ENCODE peak calls at places on chromosomes 11 and 22, in five cellular contexts. N is activated T-helper 1 cell treated with Interleukin-2 at 50 U/mL for 16 hours, M is iPS DF 6.9, L is NCI-H1092, Y is frontal cortex. O is an unnamed sample.
A peak's percentile ranks its signal among the peaks of the same experiment; 100 is the strongest.

GRCh38 chr22:45246060-45246985 is 5.6 kb upstream of the KIAA0930 start:
- DNase-seq in N (no peak), M (no peak), L (no peak), Y (no peak), O (no peak)

GRCh38 chr11:128701086-128701485 is 7.2 kb downstream of the FLI1 start:
- DNase-seq in N (no peak), M (no peak), L (no peak), Y (no peak), O (no peak)

GRCh38 chr11:11946180-11946579 is 62.2 kb downstream of the DKK3 start:
- DNase-seq in N (no peak), M (no peak), L (no peak), Y (no peak), O (no peak)

GRCh38 chr22:44735518-44736428 is 16.6 kb upstream of the ARHGAP8 start:
- DNase-seq in N (peak; percentile 69), M (peak; percentile 54), L (no peak), Y (peak; percentile 79), O (peak; percentile 35)

GRCh38 chr22:46914916-46915894 is 152.8 kb downstream of the TBC1D22A start:
- DNase-seq in N (no peak), M (no peak), L (no peak), Y (no peak), O (no peak)

GRCh38 chr11:76622481-76623094 is 48.0 kb downstream of the LRRC32 start:
- DNase-seq in N (no peak), M (no peak), L (no peak), Y (no peak), O (no peak)

GRCh38 chr22:49129736-49130135 is 697.9 kb downstream of the BRD1 start:
- DNase-seq in N (no peak), M (no peak), L (no peak), Y (no peak), O (no peak)

GRCh38 chr11:126153999-126154398 is 57.5 kb downstream of the RPUSD4 start:
- DNase-seq in N (no peak), M (no peak), L (no peak), Y (no peak), O (no peak)

GRCh38 chr22:24411256-24412004 is 16.0 kb upstream of the ADORA2A start:
- DNase-seq in N (no peak), M (no peak), L (no peak), Y (no peak), O (no peak)

GRCh38 chr11:17386331-17387084 is 2.0 kb downstream of the KCNJ11 start:
- DNase-seq in N (no peak), M (no peak), L (peak; percentile 45), Y (no peak), O (peak; percentile 11)

GRCh38 chr11:6321356-6321755 is 1.1 kb upstream of the CAVIN3 start:
- DNase-seq in N (no peak), M (no peak), L (no peak), Y (no peak), O (no peak)

GRCh38 chr11:107707128-107707760 is 4.6 kb downstream of the SLN start:
- DNase-seq in N (no peak), M (no peak), L (no peak), Y (no peak), O (no peak)

GRCh38 chr11:10505278-10506012 is 35.5 kb downstream of the RNF141 start:
- DNase-seq in N (no peak), M (no peak), L (no peak), Y (no peak), O (no peak)

GRCh38 chr11:115896084-115896483 is 391.9 kb upstream of the CADM1 start:
- DNase-seq in N (no peak), M (no peak), L (no peak), Y (no peak), O (no peak)

GRCh38 chr11:131864205-131864604 is 493.8 kb downstream of the NTM start:
- DNase-seq in N (no peak), M (no peak), L (no peak), Y (no peak), O (no peak)

GRCh38 chr11:129695543-129696308 is 119.9 kb upstream of the TMEM45B start:
- DNase-seq in N (peak; percentile 45), M (peak; percentile 47), L (peak; percentile 65), Y (no peak), O (no peak)